ENCODE peak calls at places on chromosomes 16 and 17, in ten cellular contexts. X is fibroblast of lung, F is thoracic aorta, T is AG09309, U is endodermal cell, Z is neural progenitor cell, O is heart right ventricle, Q is GM23338, L is fibroblast of pulmonary artery, K is psoas muscle. R is an unnamed sample.

GRCh38 chr17:57636274-57636673 is 108.8 kb downstream of the CCDC182 start:
- DNase-seq in X (no peak), F (no peak), T (no peak), U (no peak), Z (no peak), O (no peak), Q (no peak), L (no peak), K (peak; percentile 44), R (no peak)

GRCh38 chr17:82143333-82143732 is 45.3 kb upstream of the FASN start:
- DNase-seq in X (no peak), F (no peak), T (no peak), U (no peak), Z (no peak), O (no peak), Q (no peak), L (no peak), K (no peak), R (no peak)

GRCh38 chr17:57604771-57605733 is 140.0 kb downstream of the CCDC182 start:
- DNase-seq in X (peak; percentile 74), F (no peak), T (no peak), U (no peak), Z (peak; percentile 38), O (peak; percentile 73), Q (peak; percentile 27), L (peak; percentile 63), K (peak; percentile 67), R (no peak)

GRCh38 chr17:56011406-56012131 is 141.7 kb upstream of the ANKFN1 start:
- DNase-seq in X (no peak), F (no peak), T (no peak), U (no peak), Z (no peak), O (no peak), Q (no peak), L (no peak), K (no peak), R (no peak)

GRCh38 chr17:79951361-79952264 is 84.1 kb downstream of the TBC1D16 start:
- DNase-seq in X (peak; percentile 86), F (no peak), T (peak; percentile 17), U (peak; percentile 77), Z (peak; percentile 72), O (peak; percentile 51), Q (no peak), L (peak; percentile 90), K (peak; percentile 63), R (peak; percentile 61)

GRCh38 chr16:16982614-16983013 is 488.1 kb downstream of the XYLT1 start:
- DNase-seq in X (no peak), F (no peak), T (no peak), U (no peak), Z (no peak), O (no peak), Q (no peak), L (no peak), K (no peak), R (no peak)

GRCh38 chr17:70929226-70929625 is 759.9 kb downstream of the KCNJ2 start:
- DNase-seq in X (peak; percentile 24), F (no peak), T (no peak), U (no peak), Z (no peak), O (no peak), Q (no peak), L (peak; percentile 23), K (no peak), R (no peak)

GRCh38 chr17:31535581-31535981 is 144.1 kb downstream of the RAB11FIP4 start:
- DNase-seq in X (no peak), F (no peak), T (no peak), U (no peak), Z (no peak), O (no peak), Q (no peak), L (no peak), K (no peak), R (no peak)

GRCh38 chr16:78444-79145 is 570 bp downstream of the MPG start:
- DNase-seq in X (peak; percentile 59), F (no peak), T (no peak), U (no peak), Z (no peak), O (no peak), Q (no peak), L (peak; percentile 63), K (peak; percentile 80), R (no peak)

GRCh38 chr17:17877548-17878358 is 41.0 kb upstream of the SREBF1 start:
- DNase-seq in X (peak; percentile 97), F (peak; percentile 71), T (peak; percentile 46), U (peak; percentile 80), Z (peak; percentile 92), O (peak; percentile 88), Q (peak; percentile 59), L (peak; percentile 97), K (peak; percentile 84), R (peak; percentile 71)

GRCh38 chr17:55588858-55589257 is 77.6 kb upstream of the SMIM36 start:
- DNase-seq in X (peak; percentile 75), F (no peak), T (no peak), U (no peak), Z (no peak), O (no peak), Q (no peak), L (no peak), K (no peak), R (no peak)

GRCh38 chr17:27544350-27545131 is 86.4 kb upstream of the LGALS9 start:
- DNase-seq in X (peak; percentile 59), F (no peak), T (no peak), U (peak; percentile 51), Z (no peak), O (no peak), Q (no peak), L (peak; percentile 36), K (no peak), R (no peak)

GRCh38 chr17:7676533-7676932 is 10.8 kb downstream of the TP53 start:
- DNase-seq in X (no peak), F (no peak), T (no peak), U (peak; percentile 82), Z (no peak), O (no peak), Q (peak; percentile 76), L (no peak), K (no peak), R (no peak)

GRCh38 chr17:39846205-39846604 is 17.9 kb downstream of the IKZF3 start:
- DNase-seq in X (no peak), F (no peak), T (no peak), U (no peak), Z (no peak), O (no peak), Q (no peak), L (no peak), K (no peak), R (no peak)

GRCh38 chr17:74157366-74157765 is 46.1 kb upstream of the RPL38 start:
- DNase-seq in X (no peak), F (no peak), T (no peak), U (no peak), Z (no peak), O (no peak), Q (no peak), L (no peak), K (no peak), R (no peak)

GRCh38 chr17:8707232-8707590 is 37.4 kb downstream of the CCDC42 start:
- DNase-seq in X (no peak), F (no peak), T (no peak), U (peak; percentile 21), Z (no peak), O (no peak), Q (no peak), L (no peak), K (no peak), R (no peak)

GRCh38 chr17:48011405-48012150 is 26.0 kb downstream of the COPZ2 start:
- DNase-seq in X (peak; percentile 33), F (no peak), T (no peak), U (peak; percentile 85), Z (peak; percentile 64), O (no peak), Q (peak; percentile 80), L (no peak), K (peak; percentile 63), R (no peak)

GRCh38 chr16:23518435-23518891 is 8.2 kb upstream of the GGA2 start:
- DNase-seq in X (peak; percentile 51), F (no peak), T (no peak), U (no peak), Z (no peak), O (no peak), Q (no peak), L (peak; percentile 45), K (no peak), R (no peak)

GRCh38 chr17:61806081-61806828 is 57.1 kb downstream of the BRIP1 start:
- DNase-seq in X (no peak), F (no peak), T (no peak), U (no peak), Z (no peak), O (no peak), Q (peak; percentile 5), L (no peak), K (no peak), R (no peak)
- H3K4me3 ChIP-seq in X (no peak overlapping the region), F (no peak overlapping the region), T (no peak overlapping the region), U (no peak overlapping the region), Z (no peak overlapping the region), O (no peak overlapping the region), Q (no peak overlapping the region), L (no peak overlapping the region), K (no peak overlapping the region), R (no peak overlapping the region)

DNA sequence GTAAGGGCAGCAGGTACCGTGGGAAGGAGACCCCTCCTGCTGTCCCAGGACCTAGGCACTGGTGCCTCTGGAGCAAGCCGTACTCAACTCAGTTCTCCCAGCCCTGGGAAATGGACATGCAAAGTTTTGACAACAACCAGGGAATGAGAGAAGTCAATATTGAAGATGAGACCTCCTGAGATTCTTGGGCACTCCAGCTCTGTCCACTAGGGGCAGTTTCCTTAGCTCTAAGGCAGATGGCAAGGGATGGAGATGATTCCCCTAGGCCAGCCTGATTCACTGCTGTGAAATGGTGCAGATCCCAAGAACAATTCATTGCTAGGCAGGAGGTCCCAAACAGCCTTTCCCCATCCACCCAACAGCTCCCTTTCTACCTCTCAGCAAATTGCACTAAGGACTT is 20.6 kb upstream of the SDR42E2 start:
- DNase-seq in X (no peak), F (no peak), T (no peak), U (peak; percentile 82), Z (peak; percentile 59), O (no peak), Q (peak; percentile 81), L (peak; percentile 15), K (no peak), R (no peak)
- TF ChIP-seq CTCF in X (peak; percentile 23), F (no peak), T (peak; percentile 47), U (peak; percentile 78), Z (peak; percentile 65), O (no peak), Q (peak; percentile 63), L (peak; percentile 55), K (peak; percentile 9), R (peak; percentile 39)

GRCh38 chr17:29613371-29613837 is 9.3 kb downstream of the CORO6 start:
- DNase-seq in X (peak; percentile 87), F (peak; percentile 72), T (no peak), U (peak; percentile 100), Z (peak; percentile 96), O (peak; percentile 95), Q (peak; percentile 96), L (peak; percentile 88), K (peak; percentile 98), R (no peak)
- H3K4me3 ChIP-seq in X (no peak overlapping the region), F (peak overlapping the region; percentile 62), T (peak overlapping the region; percentile 10), U (no peak overlapping the region), Z (no peak overlapping the region), O (peak overlapping the region; percentile 53), Q (peak overlapping the region; percentile 67), L (peak overlapping the region; percentile 10), K (peak overlapping the region; percentile 40), R (peak overlapping the region; percentile 40)

GRCh38 chr17:59853168-59853918 is 39.4 kb downstream of the TUBD1 start:
- DNase-seq in X (peak; percentile 98), F (no peak), T (peak; percentile 56), U (peak; percentile 89), Z (peak; percentile 16), O (no peak), Q (peak; percentile 94), L (peak; percentile 92), K (no peak), R (peak; percentile 87)
- TF ChIP-seq CTCF in X (no peak), F (peak; percentile 9), T (peak; percentile 41), U (peak; percentile 72), Z (peak; percentile 39), O (peak; percentile 15), Q (peak; percentile 82), L (peak; percentile 50), K (peak; percentile 14), R (peak; percentile 17)